ENCODE peak calls at places on chromosomes 12 and 14, in eight cellular contexts. J is amygdala; L is T-helper 2 cell; G is ovary; P is dorsolateral prefrontal cortex; X is GM12865; N is activated CD4-positive, alpha-beta T cell treated with anti-CD3 and anti-CD28 coated beads, Interleukin-2, amount 50 U/mL, for 1 hour; I is fibroblast of pulmonary artery. Y is an unnamed sample.

GRCh38 chr14:51869426-51870113 is 9.2 kb downstream of the GNG2 start:
- DNase-seq in N (peak; percentile 43), G (no peak), J (no peak), L (no peak), I (no peak), P (no peak), X (peak; percentile 66), Y (peak; percentile 69)

GRCh38 chr14:81269100-81269978 is 48.6 kb upstream of the GTF2A1 start:
- DNase-seq in G (no peak), I (peak; percentile 77), X (peak; percentile 57), J (no peak), P (no peak), N (no peak), L (no peak), Y (no peak)

GRCh38 chr12:94792690-94793089 is 142.3 kb upstream of the TMCC3 start:
- DNase-seq in I (peak; percentile 62), N (no peak), P (no peak), L (no peak), X (no peak), J (no peak), G (peak; percentile 62), Y (no peak)

GRCh38 chr12:597926-598568 is 65.2 kb downstream of the NINJ2 start:
- DNase-seq in P (no peak), G (no peak), I (no peak), N (no peak), X (no peak), J (no peak), L (no peak), Y (no peak)

GRCh38 chr12:83016226-83016835 is 329.6 kb downstream of the TMTC2 start:
- DNase-seq in J (no peak), L (no peak), P (no peak), X (no peak), I (peak; percentile 85), N (no peak), G (peak; percentile 32), Y (no peak)

GRCh38 chr12:122023339-122024131 is 1.9 kb downstream of the BCL7A start:
- DNase-seq in P (peak; percentile 76), G (peak; percentile 78), N (no peak), J (no peak), L (no peak), I (peak; percentile 68), X (no peak), Y (no peak)

GRCh38 chr12:63163542-63163941 is 12.5 kb upstream of the AVPR1A start:
- DNase-seq in J (no peak), N (no peak), L (no peak), P (no peak), I (no peak), G (no peak), X (no peak), Y (no peak)

GRCh38 chr12:100141998-100142850 is 450 bp downstream of the BLTP3B start:
- DNase-seq in G (peak; percentile 59), I (peak; percentile 3), X (peak; percentile 63), N (peak; percentile 22), J (peak; percentile 45), P (peak; percentile 74), L (peak; percentile 16), Y (no peak)

GRCh38 chr12:46446645-46447044 is 74.1 kb upstream of the SLC38A2 start:
- DNase-seq in X (no peak), G (no peak), J (no peak), P (no peak), L (no peak), I (peak; percentile 50), N (no peak), Y (no peak)

GRCh38 chr12:109731231-109731731 is 17.7 kb downstream of the FAM222A start:
- DNase-seq in X (no peak), L (no peak), I (no peak), G (peak; percentile 11), N (no peak), P (peak; percentile 30), J (no peak), Y (no peak)

GRCh38 chr14:90556050-90556477 is 159.2 kb downstream of the CALM1 start:
- DNase-seq in N (no peak), L (no peak), G (no peak), X (no peak), I (no peak), J (no peak), P (no peak), Y (no peak)

GRCh38 chr12:58393152-58393551 is 451.8 kb downstream of the ATP23 start:
- DNase-seq in P (no peak), L (no peak), N (no peak), X (no peak), I (no peak), G (no peak), J (no peak), Y (no peak)

GRCh38 chr12:108312885-108313203 is 26.3 kb downstream of the CMKLR1 start:
- DNase-seq in X (no peak), N (no peak), G (no peak), P (no peak), L (no peak), I (peak; percentile 24), J (no peak), Y (no peak)

GRCh38 chr12:40907115-40907521 is 214.9 kb downstream of the CNTN1 start:
- DNase-seq in J (no peak), G (no peak), L (no peak), X (peak; percentile 55), I (no peak), P (no peak), N (no peak), Y (no peak)

GRCh38 chr14:65185859-65186258 is 83.5 kb upstream of the MAX start:
- DNase-seq in I (no peak), G (no peak), P (no peak), L (no peak), J (no peak), N (no peak), X (no peak), Y (no peak)

GRCh38 chr12:47835831-47836155 is 16.1 kb upstream of the HDAC7 start:
- DNase-seq in N (no peak), P (no peak), G (no peak), I (no peak), L (no peak), J (no peak), X (no peak), Y (no peak)

GRCh38 chr12:68686262-68686594 is 550 bp upstream of the NUP107 start:
- DNase-seq in N (no peak), J (no peak), X (no peak), L (no peak), I (no peak), G (no peak), P (no peak), Y (no peak)

GRCh38 chr14:24430682-24431568 is 1.2 kb downstream of the KHNYN start:
- DNase-seq in J (no peak), G (peak; percentile 65), I (peak; percentile 46), L (no peak), X (peak; percentile 85), P (no peak), N (peak; percentile 58), Y (peak; percentile 51)

GRCh38 chr14:103073367-103073875 is 10.6 kb upstream of the LBHD2 start:
- DNase-seq in X (no peak), P (no peak), G (peak; percentile 21), L (no peak), I (no peak), N (no peak), J (no peak), Y (no peak)

GRCh38 chr14:74841230-74842207 is 34.4 kb downstream of the PROX2 start:
- DNase-seq in J (no peak), I (no peak), N (no peak), L (no peak), X (peak; percentile 91), P (no peak), G (no peak), Y (no peak)

GRCh38 chr12:92396647-92397258 is 251.1 kb upstream of the BTG1 start:
- DNase-seq in J (no peak), N (no peak), L (no peak), G (no peak), I (peak; percentile 27), P (no peak), X (no peak), Y (no peak)

GRCh38 chr12:26134540-26134939 is 9.7 kb upstream of the BHLHE41 start:
- DNase-seq in N (no peak), P (no peak), G (no peak), L (no peak), J (no peak), X (no peak), I (no peak), Y (no peak)

GRCh38 chr12:121953695-121954094 is 35.3 kb downstream of the CFAP251 start:
- DNase-seq in N (no peak), J (no peak), X (no peak), P (no peak), G (no peak), L (no peak), I (no peak), Y (no peak)

GRCh38 chr14:95770777-95771176 is 56.9 kb upstream of the TCL1A start:
- DNase-seq in I (no peak), L (no peak), J (no peak), G (no peak), N (no peak), X (peak; percentile 11), P (no peak), Y (no peak)

GRCh38 chr14:34324363-34324795 is 137.7 kb downstream of the SPTSSA start:
- DNase-seq in X (peak; percentile 53), P (no peak), G (no peak), I (peak; percentile 59), L (no peak), J (no peak), N (no peak), Y (no peak)

GRCh38 chr12:54017027-54017788 is 8.4 kb downstream of the HOXC8 start:
- DNase-seq in X (no peak), L (no peak), G (peak; percentile 79), J (no peak), P (no peak), N (no peak), I (no peak), Y (no peak)